ENCODE peak calls at places on chromosomes 5 and 9, in five cellular contexts. One of them, this sample, is unnamed.

GRCh38 chr5:34685485-34686197 is 29.5 kb downstream of the RAI14 start:
- DNase-seq in upper lobe of right lung: no peak
- DNase-seq in heart right ventricle: no peak
- DNase-seq in neural progenitor cell: peak; percentile 81
- DNase-seq in AG04450: no peak
- DNase-seq in this sample: no peak

GRCh38 chr5:1298723-1299510 is 4.0 kb upstream of the TERT start:
- DNase-seq in upper lobe of right lung: peak; percentile 55
- DNase-seq in heart right ventricle: no peak
- DNase-seq in neural progenitor cell: no peak
- DNase-seq in AG04450: no peak
- DNase-seq in this sample: no peak

GRCh38 chr5:114977979-114978573 is 191.6 kb downstream of the TRIM36 start:
- DNase-seq in upper lobe of right lung: no peak
- DNase-seq in heart right ventricle: no peak
- DNase-seq in neural progenitor cell: no peak
- DNase-seq in AG04450: no peak
- DNase-seq in this sample: no peak

GRCh38 chr5:82806513-82806912 is 270.7 kb downstream of the TMEM167A start:
- DNase-seq in upper lobe of right lung: no peak
- DNase-seq in heart right ventricle: no peak
- DNase-seq in neural progenitor cell: no peak
- DNase-seq in AG04450: no peak
- DNase-seq in this sample: no peak

GRCh38 chr5:30325795-30326194 is 867.7 kb upstream of the CDH6 start:
- DNase-seq in upper lobe of right lung: no peak
- DNase-seq in heart right ventricle: no peak
- DNase-seq in neural progenitor cell: no peak
- DNase-seq in AG04450: no peak
- DNase-seq in this sample: no peak

GRCh38 chr9:3628239-3628638 is 102.4 kb upstream of the RFX3 start:
- DNase-seq in upper lobe of right lung: no peak
- DNase-seq in heart right ventricle: no peak
- DNase-seq in neural progenitor cell: no peak
- DNase-seq in AG04450: no peak
- DNase-seq in this sample: no peak

GRCh38 chr5:139642891-139643871 is 5.0 kb upstream of the CXXC5 start:
- DNase-seq in upper lobe of right lung: peak; percentile 82
- DNase-seq in heart right ventricle: peak; percentile 2
- DNase-seq in neural progenitor cell: no peak
- DNase-seq in AG04450: no peak
- DNase-seq in this sample: no peak

GRCh38 chr9:97468658-97469448 is 32.6 kb upstream of the TMOD1 start:
- DNase-seq in upper lobe of right lung: peak; percentile 66
- DNase-seq in heart right ventricle: peak; percentile 85
- DNase-seq in neural progenitor cell: peak; percentile 84
- DNase-seq in AG04450: peak; percentile 16
- DNase-seq in this sample: peak; percentile 61

GRCh38 chr5:61306531-61307195 is 25.4 kb upstream of the ZSWIM6 start:
- DNase-seq in upper lobe of right lung: no peak
- DNase-seq in heart right ventricle: no peak
- DNase-seq in neural progenitor cell: no peak
- DNase-seq in AG04450: no peak
- DNase-seq in this sample: no peak

DNA sequence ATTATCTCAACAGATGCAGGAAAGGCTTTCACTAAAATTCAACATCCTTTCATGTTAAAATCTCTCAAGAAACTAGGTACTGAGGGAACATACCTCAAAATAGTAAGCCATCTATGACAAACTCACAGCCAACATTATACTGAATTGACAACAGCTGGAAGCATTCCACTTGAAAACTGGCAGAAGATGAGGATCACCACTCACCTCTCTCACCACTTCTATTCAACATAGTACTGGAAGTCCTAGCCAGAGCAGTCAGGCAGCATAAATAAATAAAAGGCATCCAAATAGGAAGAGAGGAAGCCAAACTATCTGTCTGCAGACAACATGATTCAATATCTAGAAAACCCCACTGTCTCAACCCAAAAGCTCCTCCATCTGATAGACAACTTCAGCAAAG is 203.6 kb upstream of the GRAMD2B start:
- DNase-seq in upper lobe of right lung: no peak
- DNase-seq in heart right ventricle: no peak
- DNase-seq in neural progenitor cell: no peak
- DNase-seq in AG04450: no peak
- DNase-seq in this sample: no peak
- H3K27ac ChIP-seq in upper lobe of right lung: no peak overlapping the region
- H3K27ac ChIP-seq in heart right ventricle: no peak overlapping the region
- H3K27ac ChIP-seq in neural progenitor cell: no peak overlapping the region
- H3K27ac ChIP-seq in AG04450: no peak overlapping the region
- H3K27ac ChIP-seq in this sample: no peak overlapping the region

DNA sequence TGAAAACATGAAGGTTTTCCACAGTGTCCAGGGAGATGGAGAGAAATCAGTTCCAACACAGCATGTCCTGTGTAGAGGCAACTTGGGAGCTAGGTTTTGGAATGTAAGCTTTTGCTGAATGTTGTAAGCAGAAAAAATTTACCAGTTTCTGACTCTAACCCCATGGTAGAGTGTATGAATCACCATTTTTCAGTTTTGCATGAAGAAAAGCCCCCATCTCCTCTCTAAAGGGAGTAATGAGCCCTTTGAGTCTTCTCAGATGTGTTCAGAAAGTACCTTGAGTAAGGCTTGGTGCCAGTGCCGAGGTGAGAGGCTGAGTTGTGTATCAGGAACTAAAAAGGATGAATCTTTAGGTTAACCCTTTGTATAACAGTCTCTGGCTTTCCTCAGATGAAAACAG is 96.2 kb downstream of the ADRB2 start:
- DNase-seq in upper lobe of right lung: no peak
- DNase-seq in heart right ventricle: no peak
- DNase-seq in neural progenitor cell: no peak
- DNase-seq in AG04450: no peak
- DNase-seq in this sample: no peak
- H3K27ac ChIP-seq in upper lobe of right lung: no peak overlapping the region
- H3K27ac ChIP-seq in heart right ventricle: no peak overlapping the region
- H3K27ac ChIP-seq in neural progenitor cell: no peak overlapping the region
- H3K27ac ChIP-seq in AG04450: no peak overlapping the region
- H3K27ac ChIP-seq in this sample: no peak overlapping the region

GRCh38 chr9:93182572-93182971 is 1.4 kb upstream of the WNK2 start:
- DNase-seq in upper lobe of right lung: no peak
- DNase-seq in heart right ventricle: no peak
- DNase-seq in neural progenitor cell: no peak
- DNase-seq in AG04450: no peak
- DNase-seq in this sample: no peak
- H3K27ac ChIP-seq in upper lobe of right lung: no peak overlapping the region
- H3K27ac ChIP-seq in heart right ventricle: no peak overlapping the region
- H3K27ac ChIP-seq in neural progenitor cell: no peak overlapping the region
- H3K27ac ChIP-seq in AG04450: no peak overlapping the region
- H3K27ac ChIP-seq in this sample: no peak overlapping the region

DNA sequence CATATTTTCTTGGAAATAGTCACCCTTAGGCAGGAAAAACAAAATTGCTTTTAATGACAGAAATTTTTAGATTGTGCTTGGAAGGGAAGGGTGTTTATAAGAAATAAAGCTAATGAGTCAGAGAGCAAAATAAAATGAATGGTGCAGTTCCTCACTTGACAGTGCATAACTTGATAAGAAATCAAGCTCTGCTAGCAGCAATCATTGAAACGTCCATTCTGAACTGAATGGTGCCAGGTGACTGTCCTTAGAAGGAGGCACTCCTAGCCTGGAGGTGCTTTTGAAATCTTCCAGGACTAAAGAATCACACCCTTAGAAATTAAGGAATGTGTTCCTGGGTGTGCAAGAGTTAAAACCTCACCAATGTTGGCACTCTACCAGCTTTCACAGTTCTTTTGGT is 202.5 kb downstream of the EFNA5 start:
- DNase-seq in upper lobe of right lung: no peak
- DNase-seq in heart right ventricle: no peak
- DNase-seq in neural progenitor cell: no peak
- DNase-seq in AG04450: no peak
- DNase-seq in this sample: no peak
- H3K27ac ChIP-seq in upper lobe of right lung: no peak overlapping the region
- H3K27ac ChIP-seq in heart right ventricle: no peak overlapping the region
- H3K27ac ChIP-seq in neural progenitor cell: no peak overlapping the region
- H3K27ac ChIP-seq in AG04450: no peak overlapping the region
- H3K27ac ChIP-seq in this sample: no peak overlapping the region

GRCh38 chr9:124760719-124761118 is 10.4 kb downstream of the NR6A1 start:
- DNase-seq in upper lobe of right lung: no peak
- DNase-seq in heart right ventricle: no peak
- DNase-seq in neural progenitor cell: peak; percentile 40
- DNase-seq in AG04450: no peak
- DNase-seq in this sample: no peak

GRCh38 chr9:124757589-124757988 is 13.5 kb downstream of the NR6A1 start:
- DNase-seq in upper lobe of right lung: no peak
- DNase-seq in heart right ventricle: no peak
- DNase-seq in neural progenitor cell: no peak
- DNase-seq in AG04450: no peak
- DNase-seq in this sample: no peak

GRCh38 chr9:124759327-124759726 is 11.8 kb downstream of the NR6A1 start:
- DNase-seq in upper lobe of right lung: no peak
- DNase-seq in heart right ventricle: no peak
- DNase-seq in neural progenitor cell: no peak
- DNase-seq in AG04450: no peak
- DNase-seq in this sample: no peak

GRCh38 chr9:124758061-124758460 is 13.1 kb downstream of the NR6A1 start:
- DNase-seq in upper lobe of right lung: no peak
- DNase-seq in heart right ventricle: no peak
- DNase-seq in neural progenitor cell: no peak
- DNase-seq in AG04450: no peak
- DNase-seq in this sample: peak; percentile 88

GRCh38 chr9:124758691-124759090 is 12.4 kb downstream of the NR6A1 start:
- DNase-seq in upper lobe of right lung: no peak
- DNase-seq in heart right ventricle: no peak
- DNase-seq in neural progenitor cell: no peak
- DNase-seq in AG04450: no peak
- DNase-seq in this sample: no peak
- H3K27ac ChIP-seq in upper lobe of right lung: no peak overlapping the region
- H3K27ac ChIP-seq in heart right ventricle: no peak overlapping the region
- H3K27ac ChIP-seq in neural progenitor cell: peak overlapping the region; percentile 96
- H3K27ac ChIP-seq in AG04450: no peak overlapping the region
- H3K27ac ChIP-seq in this sample: peak overlapping the region; percentile 85

This sample was measured in HL-60.